ENCODE peak calls at places on chromosomes 1 and 21, in seven cellular contexts. S is left ventricle myocardium inferior; Y is MM.1S; C is Peyer's patch; Z is BE2C; N is CD8-positive, alpha-beta T cell; K is IMR-90. T is an unnamed sample.

GRCh38 chr21:44940116-44940631 is 345 bp downstream of the SLX9 start:
- DNase-seq in S (no peak), Y (peak; percentile 37), C (no peak), Z (no peak), N (no peak), K (no peak), T (peak; percentile 84)

GRCh38 chr1:84442256-84442655 is 36.8 kb upstream of the RPF1 start:
- DNase-seq in S (no peak), Y (peak; percentile 56), C (no peak), Z (no peak), N (no peak), K (peak; percentile 94), T (peak; percentile 87)

GRCh38 chr1:181126871-181127587 is 38.5 kb downstream of the IER5 start:
- DNase-seq in S (no peak), Y (peak; percentile 68), C (no peak), Z (peak; percentile 52), N (no peak), K (no peak), T (no peak)

GRCh38 chr1:172905452-172905851 is 145.3 kb downstream of the TNFSF18 start:
- DNase-seq in S (no peak), Y (no peak), C (no peak), Z (no peak), N (no peak), K (peak; percentile 73), T (no peak)

GRCh38 chr1:234933475-234933874 is 195.2 kb downstream of the TOMM20 start:
- DNase-seq in S (peak; percentile 53), Y (peak; percentile 26), C (peak; percentile 50), Z (no peak), N (no peak), K (peak; percentile 69), T (peak; percentile 87)

GRCh38 chr1:165650981-165651625 is 20.1 kb downstream of the MGST3 start:
- DNase-seq in S (no peak), Y (no peak), C (no peak), Z (no peak), N (no peak), K (peak; percentile 55), T (no peak)

GRCh38 chr1:67616394-67616985 is 68.5 kb upstream of the GADD45A start:
- DNase-seq in S (no peak), Y (no peak), C (no peak), Z (no peak), N (no peak), K (peak; percentile 44), T (peak; percentile 31)

GRCh38 chr1:154730251-154730650 is 122.3 kb upstream of the ADAR start:
- DNase-seq in S (no peak), Y (no peak), C (no peak), Z (no peak), N (no peak), K (peak; percentile 38), T (no peak)

GRCh38 chr21:40844935-40845334 is 2.0 kb downstream of the DSCAM start:
- DNase-seq in S (no peak), Y (no peak), C (no peak), Z (no peak), N (no peak), K (no peak), T (no peak)

GRCh38 chr1:241639653-241640148 is 468 bp downstream of the CHML start:
- DNase-seq in S (peak; percentile 25), Y (no peak), C (peak; percentile 25), Z (peak; percentile 34), N (peak; percentile 7), K (no peak), T (peak; percentile 73)

GRCh38 chr1:65310078-65310587 is 790 bp downstream of the DNAJC6 start:
- DNase-seq in S (peak; percentile 25), Y (no peak), C (no peak), Z (peak; percentile 70), N (no peak), K (no peak), T (peak; percentile 62)

GRCh38 chr1:205568469-205569361 is 63.1 kb downstream of the ELK4 start:
- DNase-seq in S (no peak), Y (no peak), C (no peak), Z (no peak), N (no peak), K (no peak), T (peak; percentile 88)

GRCh38 chr1:77725706-77726105 is 33.9 kb downstream of the USP33 start:
- DNase-seq in S (no peak), Y (no peak), C (no peak), Z (no peak), N (no peak), K (no peak), T (no peak)

GRCh38 chr1:20366076-20366765 is 75.5 kb downstream of the VWA5B1 start:
- DNase-seq in S (peak; percentile 25), Y (no peak), C (no peak), Z (no peak), N (no peak), K (peak; percentile 20), T (peak; percentile 47)

GRCh38 chr1:197302775-197303174 is 34.7 kb downstream of the CRB1 start:
- DNase-seq in S (no peak), Y (no peak), C (no peak), Z (no peak), N (no peak), K (peak; percentile 37), T (peak; percentile 49)

GRCh38 chr1:83033682-83034081 is 965.2 kb downstream of the TTLL7 start:
- DNase-seq in S (no peak), Y (no peak), C (no peak), Z (no peak), N (no peak), K (no peak), T (peak; percentile 2)

GRCh38 chr1:86389315-86389714 is 6.8 kb downstream of the ODF2L start:
- DNase-seq in S (no peak), Y (peak; percentile 52), C (no peak), Z (no peak), N (no peak), K (no peak), T (no peak)

GRCh38 chr1:34740161-34740875 is 14.5 kb upstream of the GJB5 start:
- DNase-seq in S (no peak), Y (no peak), C (no peak), Z (no peak), N (no peak), K (no peak), T (no peak)

GRCh38 chr1:222618001-222618879 is at the start of gene MIA3:
- DNase-seq in S (peak; percentile 15), Y (peak; percentile 76), C (peak; percentile 83), Z (peak; percentile 22), N (peak; percentile 28), K (peak; percentile 10), T (peak; percentile 98)

GRCh38 chr1:94063379-94063778 is 57.6 kb downstream of the ABCA4 start:
- DNase-seq in S (peak; percentile 52), Y (no peak), C (no peak), Z (peak; percentile 18), N (no peak), K (peak; percentile 67), T (no peak)

GRCh38 chr21:36061445-36061844 is 1.1 kb upstream of the SETD4 start:
- DNase-seq in S (no peak), Y (no peak), C (no peak), Z (no peak), N (no peak), K (no peak), T (no peak)

GRCh38 chr1:41666991-41667631 is 182.6 kb upstream of the EDN2 start:
- DNase-seq in S (no peak), Y (peak; percentile 93), C (peak; percentile 64), Z (no peak), N (peak; percentile 23), K (peak; percentile 28), T (peak; percentile 83)

GRCh38 chr1:32142446-32143301 is 34.8 kb downstream of the KPNA6 start:
- DNase-seq in S (peak; percentile 47), Y (no peak), C (no peak), Z (no peak), N (no peak), K (peak; percentile 88), T (peak; percentile 95)

GRCh38 chr1:21910528-21911204 is 26.4 kb downstream of the HSPG2 start:
- DNase-seq in S (no peak), Y (no peak), C (no peak), Z (no peak), N (no peak), K (no peak), T (peak; percentile 48)

GRCh38 chr1:21911205-21912001 is 25.7 kb downstream of the HSPG2 start:
- DNase-seq in S (peak; percentile 82), Y (no peak), C (no peak), Z (no peak), N (no peak), K (no peak), T (peak; percentile 82)

GRCh38 chr1:21909787-21910503 is 27.2 kb downstream of the HSPG2 start:
- DNase-seq in S (peak; percentile 78), Y (no peak), C (no peak), Z (no peak), N (no peak), K (peak; percentile 60), T (peak; percentile 88)

GRCh38 chr1:21907737-21908136 is 29.4 kb downstream of the HSPG2 start:
- DNase-seq in S (no peak), Y (no peak), C (no peak), Z (no peak), N (no peak), K (no peak), T (no peak)

GRCh38 chr1:21909286-21909759 is 27.8 kb downstream of the HSPG2 start:
- DNase-seq in S (no peak), Y (no peak), C (no peak), Z (no peak), N (no peak), K (peak; percentile 50), T (peak; percentile 93)
- TF ChIP-seq CTCF in S (no peak), Y (no peak), C (no peak), Z (no peak), N (no peak), K (no peak), T (no peak)

GRCh38 chr1:228782662-228783414 is 47.6 kb downstream of the RHOU start:
- DNase-seq in S (no peak), Y (no peak), C (no peak), Z (no peak), N (no peak), K (peak; percentile 57), T (no peak)
- H3K4me1 ChIP-seq in S (peaks cover 37% of the 10 kb centered on the region), Y (no peaks in the 10 kb centered on the region), C (no peaks in the 10 kb centered on the region), Z (peaks cover 28% of the 10 kb centered on the region), N (no peaks in the 10 kb centered on the region), K (peaks cover 22% of the 10 kb centered on the region), T (no peaks in the 10 kb centered on the region)

DNA sequence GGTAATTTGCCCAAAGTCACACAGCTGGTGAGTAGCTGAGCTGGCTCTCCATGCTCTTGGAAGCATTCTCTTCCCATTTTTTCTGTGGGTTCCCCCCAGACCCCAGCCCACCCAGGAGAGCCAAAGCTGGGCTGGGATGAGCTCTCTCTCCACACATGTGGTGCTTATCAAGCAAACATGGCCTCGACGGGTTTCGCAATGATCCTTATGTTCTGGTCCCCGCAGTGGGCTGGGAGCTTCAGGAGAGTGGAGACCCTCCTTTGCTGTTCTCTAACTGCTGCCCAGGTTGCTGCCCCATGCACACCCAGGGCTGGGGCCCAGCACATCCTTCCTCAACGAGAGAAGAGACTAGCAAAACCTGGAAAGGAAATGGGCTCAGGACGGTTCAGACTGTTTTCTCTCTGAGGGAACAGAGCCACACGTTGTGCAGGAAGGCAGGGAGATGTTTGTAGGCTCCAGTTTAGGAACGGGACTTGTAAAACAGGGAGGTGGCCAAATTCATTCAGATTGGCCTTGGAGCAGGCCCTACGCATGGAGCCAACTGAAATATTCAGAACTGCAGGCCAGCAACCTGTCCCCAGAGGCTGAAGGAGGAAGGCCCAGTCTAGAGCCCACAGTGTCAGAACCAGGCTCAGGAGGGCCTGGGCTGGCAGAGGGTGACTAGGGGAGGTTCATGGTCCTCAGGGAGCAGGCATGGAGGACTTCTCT is 27.2 kb upstream of the CSF1 start:
- DNase-seq in S (peak; percentile 56), Y (no peak), C (no peak), Z (no peak), N (no peak), K (no peak), T (no peak)
- TF ChIP-seq CTCF in S (peak; percentile 31), Y (no peak), C (no peak), Z (no peak), N (no peak), K (no peak), T (no peak)

GRCh38 chr1:226977973-226978344 is 37.9 kb downstream of the COQ8A start:
- DNase-seq in S (no peak), Y (no peak), C (no peak), Z (no peak), N (no peak), K (no peak), T (no peak)
- H3K4me1 ChIP-seq in S (peaks cover 94% of the 10 kb centered on the region), Y (no peaks in the 10 kb centered on the region), C (no peaks in the 10 kb centered on the region), Z (peaks cover 21% of the 10 kb centered on the region), N (no peaks in the 10 kb centered on the region), K (peaks cover 14% of the 10 kb centered on the region), T (peaks cover 11% of the 10 kb centered on the region)

T was measured in osteoblast.